ENCODE peak calls at places on chromosomes 6 and 20, in seven cellular contexts. W is stimulated activated CD4-positive, alpha-beta T cell treated with anti-CD3 and anti-CD28 coated beads, Interleukin-1b, Interleukin-23, amount 100 ng/mL, for 1 hour; T is cardiac muscle cell; R is GF-D8; E is T-helper 1 cell; V is Calu3; Q is HTR-8/SVneo. B is an unnamed sample.

GRCh38 chr6:3419624-3420272 is 37.1 kb downstream of the SLC22A23 start:
- DNase-seq in E (no peak), W (no peak), R (no peak), T (no peak), V (no peak), Q (no peak), B (no peak)

GRCh38 chr20:9214676-9215075 is 145.8 kb downstream of the PLCB4 start:
- DNase-seq in R (no peak), Q (peak), E (no peak), V (no peak), W (no peak), T (no peak), B (no peak)

GRCh38 chr6:163177892-163178420 is 236.6 kb upstream of the QKI start:
- DNase-seq in T (no peak), V (no peak), W (no peak), R (no peak), Q (no peak), E (no peak), B (no peak)

GRCh38 chr6:170067257-170067656 is 223.6 kb downstream of the DLL1 start:
- DNase-seq in W (no peak), T (no peak), R (no peak), V (no peak), E (no peak), Q (no peak), B (no peak)

GRCh38 chr6:43113431-43114260 is 37.5 kb downstream of the PTK7 start:
- DNase-seq in R (no peak), Q (no peak), E (no peak), V (no peak), W (no peak), T (peak), B (no peak)

GRCh38 chr6:166540631-166541331 is 45.7 kb downstream of the RAMACL start:
- DNase-seq in V (peak), Q (no peak), R (no peak), W (peak), E (peak), T (no peak), B (no peak)

GRCh38 chr6:140360651-140361050 is 986.2 kb upstream of the CITED2 start:
- DNase-seq in W (no peak), V (no peak), E (no peak), Q (no peak), R (no peak), T (peak), B (no peak)

GRCh38 chr6:130865793-130866192 is 38.6 kb downstream of the SMLR1 start:
- DNase-seq in Q (no peak), T (no peak), W (no peak), V (no peak), E (no peak), R (no peak), B (no peak)

GRCh38 chr6:81753709-81754678 is 1.5 kb upstream of the TENT5A start:
- DNase-seq in Q (no peak), R (peak), W (peak), E (peak), T (peak), V (peak), B (no peak)

GRCh38 chr6:27407153-27407814 is 18.7 kb downstream of the ZNF391 start:
- DNase-seq in Q (no peak), E (no peak), W (no peak), T (no peak), V (no peak), R (no peak), B (no peak)